ENCODE peak calls at places on chromosomes 1 and 21, in eight cellular contexts. I is GM10248; D is spleen; Z is Daoy; J is fibroblast of the aortic adventitia; P is stimulated activated CD4-positive, alpha-beta T cell treated with anti-CD3 and anti-CD28 coated beads, Interleukin-4, amount 100 ng/mL, for 48 hours; G is iris pigment epithelial cell; O is activated T-cell treated with anti-CD3 and anti-CD28 coated beads, Interleukin-2, amount 50 U/mL, for 4 hours. K is an unnamed sample.

GRCh38 chr21:32806810-32807386 is 35.3 kb upstream of the PAXBP1 start:
- DNase-seq in O (no peak), D (no peak), J (peak; percentile 47), Z (peak; percentile 30), I (no peak), G (peak; percentile 50), P (no peak), K (no peak)

GRCh38 chr1:109134423-109134822 is 20.5 kb downstream of the ELAPOR1 start:
- DNase-seq in D (no peak), Z (no peak), P (no peak), I (peak; percentile 34), J (no peak), G (no peak), O (no peak), K (no peak)

GRCh38 chr1:197327776-197328364 is 59.8 kb downstream of the CRB1 start:
- DNase-seq in J (peak; percentile 44), G (peak; percentile 12), Z (no peak), D (no peak), P (no peak), O (no peak), I (no peak), K (peak; percentile 32)

GRCh38 chr1:36125129-36125991 is at the start of gene COL8A2:
- DNase-seq in Z (no peak), G (no peak), J (no peak), O (no peak), I (no peak), P (no peak), D (no peak), K (no peak)

GRCh38 chr21:44872266-44872567 is 1.3 kb downstream of the PTTG1IP start:
- DNase-seq in G (no peak), O (no peak), D (no peak), I (no peak), P (no peak), J (no peak), Z (no peak), K (no peak)

GRCh38 chr1:201500670-201501120 is 6.2 kb downstream of the CSRP1 start:
- DNase-seq in P (no peak), O (no peak), G (no peak), I (no peak), D (no peak), J (peak; percentile 45), Z (no peak), K (no peak)

GRCh38 chr1:99590578-99591209 is 55.2 kb upstream of the PALMD start:
- DNase-seq in P (no peak), Z (peak; percentile 98), D (no peak), O (no peak), G (peak; percentile 89), I (no peak), J (peak; percentile 92), K (peak; percentile 66)

GRCh38 chr1:114632427-114632826 is 37.4 kb downstream of the DENND2C start:
- DNase-seq in O (no peak), G (no peak), Z (no peak), I (no peak), J (no peak), P (no peak), D (no peak), K (no peak)

GRCh38 chr21:45478115-45478801 is 64.0 kb downstream of the SLC19A1 start:
- DNase-seq in Z (peak; percentile 71), J (peak; percentile 74), I (peak; percentile 86), P (peak; percentile 73), O (peak; percentile 80), G (peak; percentile 66), D (peak; percentile 93), K (peak; percentile 68)

GRCh38 chr1:110390692-110391232 is at the start of gene SLC16A4:
- DNase-seq in O (no peak), I (no peak), J (peak; percentile 76), D (no peak), G (peak; percentile 91), Z (peak; percentile 75), P (no peak), K (peak; percentile 58)

GRCh38 chr1:46394108-46394871 is at the start of gene FAAH:
- DNase-seq in Z (peak; percentile 79), G (peak; percentile 52), P (peak; percentile 39), O (peak; percentile 28), D (peak; percentile 85), I (no peak), J (no peak), K (peak; percentile 59)

GRCh38 chr1:7616076-7616833 is 154.8 kb upstream of the VAMP3 start:
- DNase-seq in Z (peak; percentile 49), D (peak; percentile 54), O (no peak), I (peak; percentile 51), P (peak; percentile 16), J (peak; percentile 32), G (peak; percentile 26), K (peak; percentile 60)

GRCh38 chr21:41695513-41695912 is 71.3 kb downstream of the RIPK4 start:
- DNase-seq in D (no peak), P (no peak), Z (no peak), I (no peak), J (no peak), O (no peak), G (no peak), K (no peak)

GRCh38 chr1:211335507-211336157 is 9.0 kb downstream of the TRAF5 start:
- DNase-seq in P (no peak), Z (no peak), D (peak; percentile 87), I (peak; percentile 58), G (no peak), J (no peak), O (no peak), K (no peak)

GRCh38 chr1:68010094-68010493 is 40.3 kb downstream of the DIRAS3 start:
- DNase-seq in P (no peak), I (no peak), O (no peak), Z (no peak), D (no peak), J (peak; percentile 60), G (peak; percentile 57), K (peak; percentile 33)

GRCh38 chr21:35792569-35792968 is 267.8 kb downstream of the SETD4 start:
- DNase-seq in G (no peak), Z (no peak), O (no peak), J (no peak), P (no peak), D (no peak), I (no peak), K (no peak)

GRCh38 chr1:12147116-12147753 is 19.6 kb upstream of the TNFRSF1B start:
- DNase-seq in Z (no peak), D (no peak), G (no peak), I (no peak), P (no peak), O (no peak), J (no peak), K (no peak)

GRCh38 chr1:152461544-152461943 is 47.5 kb upstream of the CRNN start:
- DNase-seq in P (peak; percentile 44), D (no peak), J (peak; percentile 77), O (peak; percentile 50), G (peak; percentile 59), I (peak; percentile 26), Z (peak; percentile 74), K (peak; percentile 12)

GRCh38 chr1:172789840-172790239 is 130.9 kb downstream of the FASLG start:
- DNase-seq in O (no peak), P (no peak), I (no peak), J (no peak), G (no peak), D (no peak), Z (no peak), K (no peak)

GRCh38 chr1:210594605-210595004 is 265.9 kb downstream of the HHAT start:
- DNase-seq in D (no peak), G (no peak), P (no peak), I (no peak), J (no peak), Z (no peak), O (no peak), K (no peak)

GRCh38 chr1:21175324-21175669 is 1.4 kb downstream of the EIF4G3 start:
- DNase-seq in I (no peak), G (peak; percentile 61), J (peak; percentile 56), P (no peak), Z (peak; percentile 43), D (peak; percentile 81), O (peak; percentile 27), K (peak; percentile 60)

GRCh38 chr1:17998889-17999288 is 108.7 kb upstream of the IGSF21 start:
- DNase-seq in O (no peak), Z (no peak), G (no peak), P (no peak), I (no peak), J (peak; percentile 2), D (no peak), K (no peak)

GRCh38 chr1:48725331-48725730 is 51.4 kb downstream of the BEND5 start:
- DNase-seq in I (no peak), O (no peak), J (no peak), G (no peak), Z (peak; percentile 42), P (no peak), D (no peak), K (no peak)

GRCh38 chr1:38003261-38004250 is 1.8 kb downstream of the FHL3 start:
- DNase-seq in P (no peak), D (no peak), J (peak; percentile 33), G (peak; percentile 45), I (no peak), O (no peak), Z (peak; percentile 29), K (peak; percentile 40)

GRCh38 chr1:168621356-168621755 is 45.0 kb downstream of the XCL1 start:
- DNase-seq in J (peak; percentile 17), P (no peak), I (no peak), Z (no peak), O (no peak), D (no peak), G (peak; percentile 52), K (peak; percentile 56)

GRCh38 chr1:42765832-42766722 is 751 bp downstream of the P3H1 start:
- DNase-seq in I (peak; percentile 53), D (no peak), Z (peak; percentile 88), G (peak; percentile 77), P (peak; percentile 45), J (peak; percentile 78), O (peak; percentile 33), K (peak; percentile 91)

GRCh38 chr1:25196830-25197229 is 35.5 kb downstream of the SYF2 start:
- DNase-seq in O (no peak), G (no peak), P (no peak), J (no peak), Z (no peak), I (no peak), D (no peak), K (no peak)

GRCh38 chr1:206579747-206580437 is 32.4 kb downstream of the EIF2D start:
- DNase-seq in P (peak; percentile 80), D (peak; percentile 98), I (peak; percentile 83), G (peak; percentile 34), Z (peak; percentile 83), O (peak; percentile 85), J (peak; percentile 29), K (no peak)

GRCh38 chr1:153346067-153346723 is 2.4 kb downstream of the PGLYRP4 start:
- DNase-seq in Z (no peak), P (no peak), G (no peak), O (no peak), I (peak; percentile 16), D (peak; percentile 16), J (no peak), K (no peak)

GRCh38 chr1:25958475-25958874 is 39.4 kb downstream of the PAFAH2 start:
- DNase-seq in Z (peak; percentile 76), O (no peak), G (peak; percentile 79), J (peak; percentile 37), P (no peak), D (no peak), I (no peak), K (peak; percentile 66)

GRCh38 chr1:65310078-65310587 is 790 bp downstream of the DNAJC6 start:
- DNase-seq in G (no peak), O (no peak), I (no peak), J (no peak), Z (peak; percentile 27), P (no peak), D (no peak), K (no peak)

GRCh38 chr1:3412376-3412775 is 42.1 kb upstream of the ARHGEF16 start:
- DNase-seq in P (no peak), D (no peak), J (no peak), I (no peak), O (no peak), Z (no peak), G (no peak), K (no peak)

GRCh38 chr1:244653439-244654283 is 735 bp downstream of the DESI2 start:
- DNase-seq in I (no peak), P (no peak), J (peak; percentile 27), O (no peak), G (peak; percentile 31), Z (peak; percentile 22), D (no peak), K (peak; percentile 55)

GRCh38 chr1:196059210-196059609 is 549.0 kb downstream of the KCNT2 start:
- DNase-seq in G (no peak), D (no peak), P (no peak), Z (no peak), J (no peak), I (no peak), O (no peak), K (peak; percentile 3)

K was measured in mesenchymal stem cell.